ENCODE peak calls at places on chromosomes 13 and 19, in four cellular contexts. J is AG04449, O is IMR-90, T is NCI-H1436 treated with DMSO at 0.1 percent for 48 hours. M is an unnamed sample.

GRCh38 chr19:42285546-42285945 is 16.4 kb upstream of the PRR19 start:
- DNase-seq in T (no peak), O (no peak), J (no peak), M (no peak)

GRCh38 chr13:51645154-51645650 is 60.9 kb downstream of the WDFY2 start:
- DNase-seq in J (no peak), O (peak; percentile 57), T (no peak), M (peak; percentile 87)

GRCh38 chr13:49022472-49023144 is 46.9 kb downstream of the FNDC3A start:
- DNase-seq in T (no peak), J (no peak), O (peak; percentile 36), M (peak; percentile 47)

GRCh38 chr13:101417043-101417406 is 717 bp upstream of the NALCN start:
- DNase-seq in T (no peak), J (no peak), O (peak; percentile 84), M (peak; percentile 67)

GRCh38 chr13:99308481-99309087 is 1.4 kb upstream of the GPR183 start:
- DNase-seq in T (no peak), O (peak; percentile 63), J (no peak), M (peak; percentile 85)

GRCh38 chr13:30569901-30570576 is 47.7 kb upstream of the USPL1 start:
- DNase-seq in T (no peak), J (peak; percentile 83), O (peak; percentile 99), M (peak; percentile 99)

GRCh38 chr13:20230913-20231838 is 943 bp downstream of the GJB6 start:
- DNase-seq in J (no peak), O (no peak), T (no peak), M (no peak)

GRCh38 chr13:109336730-109337129 is 449.7 kb downstream of the IRS2 start:
- DNase-seq in T (no peak), J (peak; percentile 74), O (peak; percentile 85), M (peak; percentile 97)

GRCh38 chr19:18612772-18613588 is at the start of gene TMEM59L:
- DNase-seq in J (no peak), O (no peak), T (no peak), M (no peak)

GRCh38 chr19:45071969-45072790 is 4.1 kb downstream of the ZNF296 start:
- DNase-seq in J (no peak), O (no peak), T (no peak), M (no peak)

GRCh38 chr13:31094331-31095015 is 67.2 kb downstream of the HSPH1 start:
- DNase-seq in T (no peak), J (no peak), O (no peak), M (no peak)

GRCh38 chr19:33226550-33227241 is 1.0 kb upstream of the SLC7A10 start:
- DNase-seq in J (no peak), O (no peak), T (no peak), M (peak; percentile 64)

GRCh38 chr19:29413435-29413834 is 112.4 kb upstream of the VSTM2B start:
- DNase-seq in T (no peak), O (no peak), J (no peak), M (no peak)

GRCh38 chr19:54448037-54448773 is 794 bp upstream of the LENG8 start:
- DNase-seq in T (no peak), O (peak; percentile 68), J (no peak), M (peak; percentile 53)

GRCh38 chr19:35120492-35120891 is 4.9 kb downstream of the FXYD3 start:
- DNase-seq in T (no peak), O (peak; percentile 66), J (peak; percentile 36), M (peak; percentile 53)

GRCh38 chr19:44740351-44740824 is 8.1 kb upstream of the BCL3 start:
- DNase-seq in J (no peak), T (no peak), O (no peak), M (no peak)

GRCh38 chr13:26967119-26968038 is 204.2 kb downstream of the USP12 start:
- DNase-seq in T (no peak), J (no peak), O (no peak), M (no peak)

GRCh38 chr13:76597868-76598267 is 288.3 kb downstream of the KCTD12 start:
- DNase-seq in O (no peak), J (no peak), T (no peak), M (no peak)

GRCh38 chr13:29909975-29910674 is 59.7 kb upstream of the UBL3 start:
- DNase-seq in J (no peak), O (peak; percentile 78), T (no peak), M (peak; percentile 76)

GRCh38 chr13:44703371-44703770 is 127.2 kb upstream of the TSC22D1 start:
- DNase-seq in T (no peak), J (no peak), O (peak; percentile 87), M (peak; percentile 85)

GRCh38 chr13:73428137-73428536 is 369.3 kb downstream of the KLF5 start:
- DNase-seq in O (peak; percentile 76), J (no peak), T (no peak), M (peak; percentile 94)

GRCh38 chr19:43662487-43662886 is 7.5 kb downstream of the PLAUR start:
- DNase-seq in T (no peak), O (no peak), J (no peak), M (peak; percentile 15)

GRCh38 chr13:30033681-30034447 is 183.4 kb upstream of the UBL3 start:
- DNase-seq in J (peak; percentile 85), T (no peak), O (peak; percentile 97), M (peak; percentile 83)

GRCh38 chr19:31383553-31383952 is 34.3 kb upstream of the TSHZ3 start:
- DNase-seq in T (no peak), J (no peak), O (no peak), M (no peak)

GRCh38 chr13:36088001-36088400 is 43.2 kb downstream of the DCLK1 start:
- DNase-seq in J (no peak), O (no peak), T (no peak), M (no peak)

GRCh38 chr13:60795219-60795618 is 398.2 kb downstream of the TDRD3 start:
- DNase-seq in J (no peak), O (no peak), T (no peak), M (no peak)

GRCh38 chr19:43476606-43477005 is 11.2 kb upstream of the LYPD3 start:
- DNase-seq in J (peak; percentile 51), T (no peak), O (peak; percentile 94), M (peak; percentile 52)